ENCODE peak calls at places on chromosomes 6 and 20, in eight cellular contexts. B, A, R, W, G, U, I and Q are unnamed samples.

GRCh38 chr6:13278184-13278583 is 50.2 kb downstream of the TBC1D7 start:
- DNase-seq in G (no peak), U (no peak), B (peak), R (no peak), I (no peak), A (no peak), W (no peak), Q (no peak)

GRCh38 chr6:7172605-7173185 is 64.9 kb downstream of the RREB1 start:
- DNase-seq in I (no peak), W (peak), A (no peak), G (peak), U (peak), B (no peak), R (peak), Q (peak)

GRCh38 chr20:31811796-31812728 is 7.1 kb upstream of the MYLK2 start:
- DNase-seq in A (no peak), B (no peak), U (peak), W (no peak), R (peak), I (no peak), G (peak), Q (no peak)

GRCh38 chr6:113672691-113673149 is 184.4 kb upstream of the MARCKS start:
- DNase-seq in B (no peak), R (peak), A (no peak), G (peak), U (peak), I (peak), W (peak), Q (peak)

GRCh38 chr6:49202923-49203322 is 260.1 kb downstream of the MMUT start:
- DNase-seq in B (no peak), G (no peak), I (no peak), W (no peak), R (peak), U (peak), A (no peak), Q (no peak)

GRCh38 chr6:149642829-149643580 is 5.5 kb downstream of the KATNA1 start:
- DNase-seq in I (no peak), U (peak), W (no peak), R (peak), B (no peak), G (no peak), A (no peak), Q (no peak)

GRCh38 chr6:151317206-151317994 is 74.0 kb downstream of the ZBTB2 start:
- DNase-seq in I (no peak), W (no peak), B (no peak), G (peak), A (no peak), R (peak), U (peak), Q (no peak)

GRCh38 chr6:10993896-10994295 is 50.2 kb downstream of the ELOVL2 start:
- DNase-seq in W (no peak), B (no peak), I (no peak), U (no peak), R (no peak), A (no peak), G (no peak), Q (no peak)

GRCh38 chr6:35401514-35401913 is 50.6 kb upstream of the FANCE start:
- DNase-seq in A (no peak), R (no peak), W (peak), U (no peak), I (no peak), G (no peak), B (peak), Q (no peak)

GRCh38 chr6:103017878-103018277 is 1624.4 kb downstream of the GRIK2 start:
- DNase-seq in I (no peak), G (no peak), W (no peak), B (no peak), R (no peak), U (no peak), A (no peak), Q (no peak)

GRCh38 chr6:52221302-52221701 is 23.0 kb downstream of the IL17F start:
- DNase-seq in R (no peak), U (no peak), W (no peak), G (no peak), B (no peak), I (no peak), A (no peak), Q (no peak)

GRCh38 chr6:45617441-45617840 is 239.7 kb upstream of the SUPT3H start:
- DNase-seq in R (peak), A (no peak), U (no peak), G (no peak), I (no peak), B (no peak), W (no peak), Q (no peak)

GRCh38 chr6:132504757-132505156 is 8.2 kb downstream of the STX7 start:
- DNase-seq in W (no peak), A (no peak), I (peak), G (no peak), R (no peak), B (no peak), U (no peak), Q (no peak)

GRCh38 chr6:149897855-149898744 is at the start of gene RAET1E:
- DNase-seq in U (no peak), B (no peak), W (no peak), G (no peak), R (no peak), I (no peak), A (peak), Q (peak)

GRCh38 chr6:63610944-63611343 is 24.7 kb upstream of the PHF3 start:
- DNase-seq in R (no peak), W (no peak), I (no peak), G (no peak), U (no peak), A (no peak), B (no peak), Q (no peak)

GRCh38 chr6:33947047-33947446 is 143.2 kb upstream of the MLN start:
- DNase-seq in U (no peak), G (no peak), R (no peak), I (no peak), B (no peak), W (no peak), A (no peak), Q (no peak)

GRCh38 chr20:19252670-19253120 is 40.3 kb downstream of the SLC24A3 start:
- DNase-seq in I (peak), A (no peak), W (no peak), R (peak), B (no peak), G (peak), U (no peak), Q (peak)

GRCh38 chr20:15708984-15709598 is 864.2 kb downstream of the KIF16B start:
- DNase-seq in U (no peak), G (peak), A (no peak), W (peak), I (no peak), R (peak), B (peak), Q (no peak)

GRCh38 chr20:23652371-23652770 is 14.6 kb upstream of the CST3 start:
- DNase-seq in U (no peak), R (no peak), B (no peak), W (no peak), I (no peak), A (no peak), G (no peak), Q (no peak)

GRCh38 chr6:110708295-110708965 is 106.8 kb downstream of the CDK19 start:
- DNase-seq in B (no peak), W (no peak), G (peak), R (peak), I (no peak), U (peak), A (no peak), Q (no peak)

GRCh38 chr6:16623029-16623653 is 138.1 kb downstream of the ATXN1 start:
- DNase-seq in R (peak), G (peak), B (no peak), I (no peak), W (no peak), U (peak), A (no peak), Q (no peak)

GRCh38 chr6:75368151-75368779 is 83.7 kb upstream of the TMEM30A start:
- DNase-seq in W (no peak), G (no peak), U (peak), B (peak), R (peak), I (no peak), A (no peak), Q (no peak)

GRCh38 chr6:168838000-168838399 is 397.0 kb downstream of the SMOC2 start:
- DNase-seq in I (no peak), U (no peak), R (no peak), G (no peak), B (no peak), A (no peak), W (no peak), Q (no peak)

GRCh38 chr6:31267504-31268371 is 4.2 kb downstream of the HLA-C start:
- DNase-seq in R (no peak), U (no peak), W (no peak), G (no peak), I (no peak), A (no peak), B (no peak), Q (no peak)

GRCh38 chr6:45472383-45472782 is 94.6 kb upstream of the SUPT3H start:
- DNase-seq in B (no peak), A (no peak), W (no peak), R (peak), G (peak), U (peak), I (no peak), Q (no peak)

GRCh38 chr6:6057442-6058053 is 50.8 kb upstream of the NRN1 start:
- DNase-seq in A (no peak), G (peak), W (no peak), U (peak), R (peak), I (no peak), B (peak), Q (no peak)
- TF ChIP-seq CTCF in A (peak), G (peak), W (peak), U (peak), R (peak), I (no peak), B (peak), Q (peak)

GRCh38 chr20:56345911-56346310 is 12.9 kb upstream of the FAM210B start:
- DNase-seq in R (no peak), W (no peak), A (no peak), U (peak), B (no peak), G (no peak), I (no peak), Q (no peak)
- TF ChIP-seq CTCF in R (no peak), W (no peak), A (no peak), U (no peak), B (no peak), G (no peak), I (no peak), Q (no peak)

GRCh38 chr6:108560463-108561308 is at the start of gene FOXO3:
- DNase-seq in A (peak), W (peak), U (peak), I (peak), B (peak), R (peak), G (peak), Q (peak)
- TF ChIP-seq CTCF in A (peak), W (no peak), U (no peak), I (no peak), B (no peak), R (no peak), G (no peak), Q (no peak)

GRCh38 chr6:37698264-37699137 is 818 bp upstream of the MDGA1 start:
- DNase-seq in R (peak), A (no peak), I (peak), W (peak), B (peak), G (peak), U (no peak), Q (peak)
- TF ChIP-seq CTCF in R (no peak), A (no peak), I (peak), W (no peak), B (peak), G (no peak), U (no peak), Q (no peak)

GRCh38 chr6:166710084-166710483 is 83.0 kb upstream of the RPS6KA2 start:
- DNase-seq in G (peak), W (no peak), R (no peak), I (no peak), B (no peak), U (no peak), A (no peak), Q (no peak)

GRCh38 chr6:166704171-166704570 is 77.1 kb upstream of the RPS6KA2 start:
- DNase-seq in R (no peak), G (no peak), U (no peak), W (no peak), I (no peak), A (no peak), B (no peak), Q (no peak)

GRCh38 chr6:166705070-166705469 is 78.0 kb upstream of the RPS6KA2 start:
- DNase-seq in R (peak), A (no peak), I (no peak), W (peak), G (peak), B (peak), U (peak), Q (no peak)

GRCh38 chr6:166708466-166708865 is 81.4 kb upstream of the RPS6KA2 start:
- DNase-seq in B (peak), W (no peak), U (no peak), I (no peak), R (no peak), A (no peak), G (no peak), Q (no peak)

DNA sequence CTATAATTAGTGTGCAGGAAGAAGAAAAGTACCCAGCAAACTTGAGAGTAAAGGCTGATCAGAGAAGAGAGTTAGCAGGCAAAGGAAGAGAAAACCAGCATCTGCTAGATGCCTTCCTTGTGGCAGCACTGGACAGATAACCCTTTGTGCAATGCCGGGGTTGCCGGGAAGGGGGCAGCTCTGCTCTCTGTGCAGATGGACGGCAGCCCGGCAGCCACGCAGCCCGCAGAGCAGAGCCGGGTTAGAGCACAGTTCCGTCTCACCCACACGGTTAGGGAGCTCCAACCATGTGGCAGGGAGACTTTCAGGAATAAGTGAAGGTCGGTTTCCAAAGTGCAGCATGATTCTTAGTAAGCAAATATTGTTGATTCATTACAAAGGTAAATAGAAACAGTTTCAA is 80.0 kb upstream of the RPS6KA2 start:
- DNase-seq in A (peak), B (no peak), W (peak), I (no peak), G (peak), U (peak), R (peak), Q (no peak)
- TF ChIP-seq CTCF in A (peak), B (peak), W (peak), I (no peak), G (peak), U (peak), R (peak), Q (no peak)

DNA sequence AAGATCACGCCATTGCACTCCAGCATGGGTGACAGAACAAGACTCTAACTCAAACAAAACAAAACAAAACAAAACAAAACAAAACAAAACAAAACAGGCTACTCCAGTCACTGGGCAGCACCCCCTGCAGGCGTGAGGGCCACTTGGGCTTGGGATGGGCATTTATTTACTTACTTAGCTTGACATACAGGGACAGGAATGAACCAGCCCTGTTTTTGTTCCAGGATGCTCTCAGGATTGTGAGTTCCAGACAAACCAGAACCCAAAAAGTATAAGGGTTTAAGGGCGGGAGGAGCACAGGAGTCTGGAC is 4.0 kb upstream of the PTPN1 start:
- DNase-seq in I (no peak), G (no peak), W (no peak), B (no peak), U (no peak), R (no peak), A (no peak), Q (no peak)
- TF ChIP-seq CTCF in I (no peak), G (no peak), W (no peak), B (no peak), U (no peak), R (no peak), A (no peak), Q (no peak)

DNA sequence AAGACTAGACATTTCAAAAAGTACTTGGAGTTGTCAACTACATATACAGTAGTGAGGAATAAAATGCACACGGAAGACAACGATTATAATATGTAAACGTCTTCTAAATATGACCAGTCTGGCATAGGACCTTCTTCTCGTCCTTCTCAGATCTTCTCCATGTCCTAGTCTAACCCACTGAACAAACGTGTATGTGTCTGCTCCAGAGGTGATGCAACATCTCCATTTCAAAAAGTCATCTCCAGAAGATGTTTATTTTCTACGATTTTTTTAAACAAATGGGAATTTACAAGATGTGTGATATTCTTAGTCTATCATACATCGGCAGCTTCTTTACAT is 89.9 kb downstream of the GPX5 start:
- DNase-seq in I (no peak), R (no peak), G (no peak), B (no peak), W (no peak), A (no peak), U (no peak), Q (no peak)
- TF ChIP-seq CTCF in I (no peak), R (no peak), G (no peak), B (no peak), W (no peak), A (no peak), U (no peak), Q (no peak)

GRCh38 chr6:112370946-112371345 is 23.8 kb downstream of the RFPL4B start:
- DNase-seq in R (no peak), U (peak), B (no peak), A (no peak), G (no peak), I (no peak), W (no peak), Q (no peak)

GRCh38 chr6:112366695-112367546 is 19.8 kb downstream of the RFPL4B start:
- DNase-seq in U (no peak), R (no peak), B (no peak), I (no peak), A (no peak), W (peak), G (no peak), Q (no peak)

GRCh38 chr6:112367655-112368054 is 20.5 kb downstream of the RFPL4B start:
- DNase-seq in R (no peak), W (no peak), A (no peak), U (no peak), B (no peak), I (no peak), G (no peak), Q (no peak)

GRCh38 chr6:112372213-112372806 is 25.2 kb downstream of the RFPL4B start:
- DNase-seq in U (peak), R (peak), W (no peak), G (peak), B (no peak), A (no peak), I (no peak), Q (no peak)
- TF ChIP-seq CTCF in U (peak), R (peak), W (peak), G (peak), B (peak), A (peak), I (peak), Q (peak)

GRCh38 chr6:29014729-29015608 is 9.9 kb upstream of the ZNF311 start:
- DNase-seq in G (peak), W (peak), R (peak), B (no peak), U (peak), A (no peak), I (peak), Q (no peak)
- TF ChIP-seq CTCF in G (peak), W (no peak), R (no peak), B (no peak), U (no peak), A (no peak), I (no peak), Q (no peak)